ENCODE peak calls at places on chromosomes 13 and 19, in nine cellular contexts. One of them, this sample, is unnamed.

GRCh38 chr19:44723952-44724319 is 24.6 kb upstream of the BCL3 start:
- DNase-seq in EH: peak
- DNase-seq in NAMALWA: peak
- DNase-seq in ELF-1: peak
- DNase-seq in cerebellar nuclear complex: no peak
- DNase-seq in ACHN: peak
- DNase-seq in naive thymus-derived CD8-positive, alpha-beta T cell: peak
- DNase-seq in activated CD8-positive, alpha-beta memory T cell treated with anti-CD3 and anti-CD28 coated beads for 48 hours: peak
- DNase-seq in fibroblast of the aortic adventitia: peak
- DNase-seq in this sample: no peak

GRCh38 chr13:44904982-44905381 is 84.3 kb downstream of the NUFIP1 start:
- DNase-seq in EH: peak
- DNase-seq in NAMALWA: no peak
- DNase-seq in ELF-1: peak
- DNase-seq in cerebellar nuclear complex: no peak
- DNase-seq in ACHN: no peak
- DNase-seq in naive thymus-derived CD8-positive, alpha-beta T cell: no peak
- DNase-seq in activated CD8-positive, alpha-beta memory T cell treated with anti-CD3 and anti-CD28 coated beads for 48 hours: no peak
- DNase-seq in fibroblast of the aortic adventitia: peak
- DNase-seq in this sample: peak

GRCh38 chr19:31718041-31718440 is 368.8 kb upstream of the TSHZ3 start:
- DNase-seq in EH: no peak
- DNase-seq in NAMALWA: no peak
- DNase-seq in ELF-1: no peak
- DNase-seq in cerebellar nuclear complex: no peak
- DNase-seq in ACHN: no peak
- DNase-seq in naive thymus-derived CD8-positive, alpha-beta T cell: no peak
- DNase-seq in activated CD8-positive, alpha-beta memory T cell treated with anti-CD3 and anti-CD28 coated beads for 48 hours: no peak
- DNase-seq in fibroblast of the aortic adventitia: peak
- DNase-seq in this sample: no peak

GRCh38 chr13:64488731-64489130 is 2741.4 kb downstream of the PCDH9 start:
- DNase-seq in EH: peak
- DNase-seq in NAMALWA: no peak
- DNase-seq in ELF-1: no peak
- DNase-seq in cerebellar nuclear complex: no peak
- DNase-seq in ACHN: no peak
- DNase-seq in naive thymus-derived CD8-positive, alpha-beta T cell: no peak
- DNase-seq in activated CD8-positive, alpha-beta memory T cell treated with anti-CD3 and anti-CD28 coated beads for 48 hours: no peak
- DNase-seq in fibroblast of the aortic adventitia: no peak
- DNase-seq in this sample: no peak

GRCh38 chr19:31937983-31938382 is 407.4 kb upstream of the ZNF507 start:
- DNase-seq in EH: no peak
- DNase-seq in NAMALWA: no peak
- DNase-seq in ELF-1: no peak
- DNase-seq in cerebellar nuclear complex: no peak
- DNase-seq in ACHN: no peak
- DNase-seq in naive thymus-derived CD8-positive, alpha-beta T cell: no peak
- DNase-seq in activated CD8-positive, alpha-beta memory T cell treated with anti-CD3 and anti-CD28 coated beads for 48 hours: no peak
- DNase-seq in fibroblast of the aortic adventitia: no peak
- DNase-seq in this sample: no peak

GRCh38 chr19:13460045-13460444 is 46.2 kb downstream of the CACNA1A start:
- DNase-seq in EH: no peak
- DNase-seq in NAMALWA: no peak
- DNase-seq in ELF-1: peak
- DNase-seq in cerebellar nuclear complex: no peak
- DNase-seq in ACHN: no peak
- DNase-seq in naive thymus-derived CD8-positive, alpha-beta T cell: no peak
- DNase-seq in activated CD8-positive, alpha-beta memory T cell treated with anti-CD3 and anti-CD28 coated beads for 48 hours: no peak
- DNase-seq in fibroblast of the aortic adventitia: no peak
- DNase-seq in this sample: no peak

GRCh38 chr19:55273978-55274707 is 5.8 kb downstream of the HSPBP1 start:
- DNase-seq in EH: no peak
- DNase-seq in NAMALWA: peak
- DNase-seq in ELF-1: no peak
- DNase-seq in cerebellar nuclear complex: no peak
- DNase-seq in ACHN: no peak
- DNase-seq in naive thymus-derived CD8-positive, alpha-beta T cell: no peak
- DNase-seq in activated CD8-positive, alpha-beta memory T cell treated with anti-CD3 and anti-CD28 coated beads for 48 hours: no peak
- DNase-seq in fibroblast of the aortic adventitia: no peak
- DNase-seq in this sample: no peak

GRCh38 chr19:17741456-17741855 is 9.8 kb upstream of the FCHO1 start:
- DNase-seq in EH: no peak
- DNase-seq in NAMALWA: no peak
- DNase-seq in ELF-1: no peak
- DNase-seq in cerebellar nuclear complex: no peak
- DNase-seq in ACHN: no peak
- DNase-seq in naive thymus-derived CD8-positive, alpha-beta T cell: no peak
- DNase-seq in activated CD8-positive, alpha-beta memory T cell treated with anti-CD3 and anti-CD28 coated beads for 48 hours: no peak
- DNase-seq in fibroblast of the aortic adventitia: no peak
- DNase-seq in this sample: no peak

GRCh38 chr13:33281951-33282595 is 3.5 kb downstream of the STARD13 start:
- DNase-seq in EH: peak
- DNase-seq in NAMALWA: no peak
- DNase-seq in ELF-1: no peak
- DNase-seq in cerebellar nuclear complex: no peak
- DNase-seq in ACHN: peak
- DNase-seq in naive thymus-derived CD8-positive, alpha-beta T cell: no peak
- DNase-seq in activated CD8-positive, alpha-beta memory T cell treated with anti-CD3 and anti-CD28 coated beads for 48 hours: no peak
- DNase-seq in fibroblast of the aortic adventitia: peak
- DNase-seq in this sample: no peak

GRCh38 chr13:35549481-35549880 is 73.0 kb upstream of the MAB21L1 start:
- DNase-seq in EH: peak
- DNase-seq in NAMALWA: no peak
- DNase-seq in ELF-1: no peak
- DNase-seq in cerebellar nuclear complex: no peak
- DNase-seq in ACHN: peak
- DNase-seq in naive thymus-derived CD8-positive, alpha-beta T cell: no peak
- DNase-seq in activated CD8-positive, alpha-beta memory T cell treated with anti-CD3 and anti-CD28 coated beads for 48 hours: no peak
- DNase-seq in fibroblast of the aortic adventitia: peak
- DNase-seq in this sample: peak

GRCh38 chr19:45117167-45117594 is 24.2 kb downstream of the PPP1R37 start:
- DNase-seq in EH: no peak
- DNase-seq in NAMALWA: peak
- DNase-seq in ELF-1: peak
- DNase-seq in cerebellar nuclear complex: no peak
- DNase-seq in ACHN: no peak
- DNase-seq in naive thymus-derived CD8-positive, alpha-beta T cell: peak
- DNase-seq in activated CD8-positive, alpha-beta memory T cell treated with anti-CD3 and anti-CD28 coated beads for 48 hours: peak
- DNase-seq in fibroblast of the aortic adventitia: no peak
- DNase-seq in this sample: no peak

GRCh38 chr19:38055040-38055439 is 148.0 kb downstream of the SIPA1L3 start:
- DNase-seq in EH: no peak
- DNase-seq in NAMALWA: no peak
- DNase-seq in ELF-1: peak
- DNase-seq in cerebellar nuclear complex: no peak
- DNase-seq in ACHN: no peak
- DNase-seq in naive thymus-derived CD8-positive, alpha-beta T cell: no peak
- DNase-seq in activated CD8-positive, alpha-beta memory T cell treated with anti-CD3 and anti-CD28 coated beads for 48 hours: no peak
- DNase-seq in fibroblast of the aortic adventitia: no peak
- DNase-seq in this sample: no peak

GRCh38 chr13:66508153-66508909 is 721.8 kb downstream of the PCDH9 start:
- DNase-seq in EH: peak
- DNase-seq in NAMALWA: no peak
- DNase-seq in ELF-1: no peak
- DNase-seq in cerebellar nuclear complex: no peak
- DNase-seq in ACHN: no peak
- DNase-seq in naive thymus-derived CD8-positive, alpha-beta T cell: no peak
- DNase-seq in activated CD8-positive, alpha-beta memory T cell treated with anti-CD3 and anti-CD28 coated beads for 48 hours: no peak
- DNase-seq in fibroblast of the aortic adventitia: peak
- DNase-seq in this sample: no peak

GRCh38 chr13:28859069-28859468 is 38.9 kb downstream of the MTUS2 start:
- DNase-seq in EH: no peak
- DNase-seq in NAMALWA: no peak
- DNase-seq in ELF-1: no peak
- DNase-seq in cerebellar nuclear complex: no peak
- DNase-seq in ACHN: no peak
- DNase-seq in naive thymus-derived CD8-positive, alpha-beta T cell: no peak
- DNase-seq in activated CD8-positive, alpha-beta memory T cell treated with anti-CD3 and anti-CD28 coated beads for 48 hours: no peak
- DNase-seq in fibroblast of the aortic adventitia: no peak
- DNase-seq in this sample: no peak